ENCODE peak calls at places on chromosomes 3 and 15, in five cellular contexts. One of them, this sample, is unnamed.

GRCh38 chr3:123640311-123641083 is 55.6 kb upstream of the HACD2 start:
- DNase-seq in psoas muscle: no peak
- DNase-seq in IMR-90: no peak
- DNase-seq in Daoy: no peak
- DNase-seq in renal cortical epithelial cell: peak
- DNase-seq in this sample: no peak

GRCh38 chr15:83973816-83974215 is 261.8 kb upstream of the GOLGA6L4 start:
- DNase-seq in psoas muscle: no peak
- DNase-seq in IMR-90: peak
- DNase-seq in Daoy: no peak
- DNase-seq in renal cortical epithelial cell: no peak
- DNase-seq in this sample: peak

GRCh38 chr3:136731274-136731884 is 20.8 kb downstream of the STAG1 start:
- DNase-seq in psoas muscle: no peak
- DNase-seq in IMR-90: no peak
- DNase-seq in Daoy: no peak
- DNase-seq in renal cortical epithelial cell: peak
- DNase-seq in this sample: peak

GRCh38 chr3:194749631-194750271 is 64.1 kb downstream of the FAM43A start:
- DNase-seq in psoas muscle: no peak
- DNase-seq in IMR-90: no peak
- DNase-seq in Daoy: no peak
- DNase-seq in renal cortical epithelial cell: no peak
- DNase-seq in this sample: no peak

GRCh38 chr3:67094769-67095168 is 96.7 kb downstream of the KBTBD8 start:
- DNase-seq in psoas muscle: no peak
- DNase-seq in IMR-90: peak
- DNase-seq in Daoy: no peak
- DNase-seq in renal cortical epithelial cell: no peak
- DNase-seq in this sample: peak

GRCh38 chr15:55789066-55789660 is 46.2 kb upstream of the PRTG start:
- DNase-seq in psoas muscle: no peak
- DNase-seq in IMR-90: no peak
- DNase-seq in Daoy: no peak
- DNase-seq in renal cortical epithelial cell: no peak
- DNase-seq in this sample: peak

GRCh38 chr3:123159926-123160635 is 41.7 kb upstream of the SEC22A start:
- DNase-seq in psoas muscle: no peak
- DNase-seq in IMR-90: peak
- DNase-seq in Daoy: no peak
- DNase-seq in renal cortical epithelial cell: no peak
- DNase-seq in this sample: peak

GRCh38 chr15:73560501-73561117 is 72.6 kb downstream of the NPTN start:
- DNase-seq in psoas muscle: no peak
- DNase-seq in IMR-90: peak
- DNase-seq in Daoy: peak
- DNase-seq in renal cortical epithelial cell: peak
- DNase-seq in this sample: peak

GRCh38 chr3:157088133-157088488 is 71.8 kb downstream of the CCNL1 start:
- DNase-seq in psoas muscle: no peak
- DNase-seq in IMR-90: no peak
- DNase-seq in Daoy: no peak
- DNase-seq in renal cortical epithelial cell: peak
- DNase-seq in this sample: no peak

GRCh38 chr3:107592073-107592472 is 69.3 kb downstream of the BBX start:
- DNase-seq in psoas muscle: no peak
- DNase-seq in IMR-90: no peak
- DNase-seq in Daoy: no peak
- DNase-seq in renal cortical epithelial cell: no peak
- DNase-seq in this sample: no peak

GRCh38 chr15:43527016-43527801 is 9.8 kb downstream of the MAP1A start:
- DNase-seq in psoas muscle: no peak
- DNase-seq in IMR-90: no peak
- DNase-seq in Daoy: no peak
- DNase-seq in renal cortical epithelial cell: no peak
- DNase-seq in this sample: no peak

GRCh38 chr3:42117175-42118008 is 26.2 kb downstream of the TRAK1 start:
- DNase-seq in psoas muscle: peak
- DNase-seq in IMR-90: peak
- DNase-seq in Daoy: peak
- DNase-seq in renal cortical epithelial cell: peak
- DNase-seq in this sample: peak

GRCh38 chr3:115875460-115875859 is 252.2 kb downstream of the GAP43 start:
- DNase-seq in psoas muscle: no peak
- DNase-seq in IMR-90: no peak
- DNase-seq in Daoy: no peak
- DNase-seq in renal cortical epithelial cell: no peak
- DNase-seq in this sample: no peak

GRCh38 chr15:60003243-60004018 is 680 bp upstream of the FOXB1 start:
- DNase-seq in psoas muscle: no peak
- DNase-seq in IMR-90: no peak
- DNase-seq in Daoy: peak
- DNase-seq in renal cortical epithelial cell: no peak
- DNase-seq in this sample: no peak

GRCh38 chr15:60660290-60661051 is 181.5 kb upstream of the ICE2 start:
- DNase-seq in psoas muscle: no peak
- DNase-seq in IMR-90: peak
- DNase-seq in Daoy: peak
- DNase-seq in renal cortical epithelial cell: peak
- DNase-seq in this sample: peak

GRCh38 chr15:79769933-79770332 is 126.9 kb downstream of the MTHFS start:
- DNase-seq in psoas muscle: no peak
- DNase-seq in IMR-90: no peak
- DNase-seq in Daoy: no peak
- DNase-seq in renal cortical epithelial cell: no peak
- DNase-seq in this sample: no peak

GRCh38 chr3:58236527-58237237 is 910 bp upstream of the ABHD6 start:
- DNase-seq in psoas muscle: peak
- DNase-seq in IMR-90: no peak
- DNase-seq in Daoy: no peak
- DNase-seq in renal cortical epithelial cell: no peak
- DNase-seq in this sample: no peak

GRCh38 chr15:77753238-77753873 is 120.6 kb upstream of the LINGO1 start:
- DNase-seq in psoas muscle: no peak
- DNase-seq in IMR-90: peak
- DNase-seq in Daoy: peak
- DNase-seq in renal cortical epithelial cell: peak
- DNase-seq in this sample: peak

GRCh38 chr3:9730747-9731205 is 759 bp upstream of the BRPF1 start:
- DNase-seq in psoas muscle: no peak
- DNase-seq in IMR-90: no peak
- DNase-seq in Daoy: no peak
- DNase-seq in renal cortical epithelial cell: no peak
- DNase-seq in this sample: no peak

GRCh38 chr15:31372635-31373091 is 46.0 kb downstream of the KLF13 start:
- DNase-seq in psoas muscle: peak
- DNase-seq in IMR-90: peak
- DNase-seq in Daoy: peak
- DNase-seq in renal cortical epithelial cell: peak
- DNase-seq in this sample: peak

GRCh38 chr15:101521563-101521962 is 32.1 kb upstream of the PCSK6 start:
- DNase-seq in psoas muscle: no peak
- DNase-seq in IMR-90: no peak
- DNase-seq in Daoy: no peak
- DNase-seq in renal cortical epithelial cell: no peak
- DNase-seq in this sample: no peak

GRCh38 chr3:145785650-145786049 is 375.3 kb downstream of the PLOD2 start:
- DNase-seq in psoas muscle: no peak
- DNase-seq in IMR-90: no peak
- DNase-seq in Daoy: no peak
- DNase-seq in renal cortical epithelial cell: no peak
- DNase-seq in this sample: no peak

GRCh38 chr15:90419738-90420487 is 31.9 kb downstream of the IQGAP1 start:
- DNase-seq in psoas muscle: no peak
- DNase-seq in IMR-90: peak
- DNase-seq in Daoy: peak
- DNase-seq in renal cortical epithelial cell: peak
- DNase-seq in this sample: peak

This sample was measured in fibroblast of mammary gland.